ENCODE peak calls at places on chromosomes 4 and X, in six cellular contexts. One of them, this sample, is unnamed.

GRCh38 chr4:158873795-158874359 is 105.1 kb downstream of the FNIP2 start:
- DNase-seq in MM.1S: no peak
- DNase-seq in AG04450: peak
- DNase-seq in omental fat pad: no peak
- DNase-seq in stomach: no peak
- DNase-seq in H9: no peak
- DNase-seq in this sample: no peak

GRCh38 chr4:65651031-65651430 is 19.3 kb downstream of the EPHA5 start:
- DNase-seq in omental fat pad: no peak
- DNase-seq in stomach: no peak
- DNase-seq in MM.1S: no peak
- DNase-seq in H9: no peak
- DNase-seq in AG04450: no peak
- DNase-seq in this sample: no peak

GRCh38 chr4:8240211-8241041 is 29.1 kb upstream of the HTRA3 start:
- DNase-seq in omental fat pad: no peak
- DNase-seq in stomach: no peak
- DNase-seq in AG04450: no peak
- DNase-seq in MM.1S: no peak
- DNase-seq in H9: no peak
- DNase-seq in this sample: no peak

GRCh38 chr4:4610672-4611071 is 68.8 kb upstream of the STX18 start:
- DNase-seq in AG04450: no peak
- DNase-seq in omental fat pad: no peak
- DNase-seq in stomach: no peak
- DNase-seq in MM.1S: no peak
- DNase-seq in H9: no peak
- DNase-seq in this sample: no peak

GRCh38 chr4:13881880-13882279 is 254.4 kb upstream of the BOD1L1 start:
- DNase-seq in AG04450: no peak
- DNase-seq in H9: no peak
- DNase-seq in MM.1S: no peak
- DNase-seq in stomach: no peak
- DNase-seq in omental fat pad: no peak
- DNase-seq in this sample: no peak

GRCh38 chr4:29079260-29079659 is 1640.9 kb upstream of the PCDH7 start:
- DNase-seq in MM.1S: no peak
- DNase-seq in stomach: no peak
- DNase-seq in omental fat pad: no peak
- DNase-seq in H9: no peak
- DNase-seq in AG04450: no peak
- DNase-seq in this sample: no peak

GRCh38 chr4:1793940-1794808 is 1.1 kb downstream of the FGFR3 start:
- DNase-seq in stomach: no peak
- DNase-seq in omental fat pad: no peak
- DNase-seq in AG04450: no peak
- DNase-seq in H9: no peak
- DNase-seq in MM.1S: no peak
- DNase-seq in this sample: no peak

GRCh38 chr4:77092832-77093800 is 17.3 kb upstream of the CCNI start:
- DNase-seq in omental fat pad: no peak
- DNase-seq in H9: no peak
- DNase-seq in MM.1S: peak
- DNase-seq in stomach: no peak
- DNase-seq in AG04450: no peak
- DNase-seq in this sample: no peak

GRCh38 chrX:74521961-74522833 is 92.2 kb downstream of the RLIM start:
- DNase-seq in H9: no peak
- DNase-seq in AG04450: no peak
- DNase-seq in MM.1S: no peak
- DNase-seq in stomach: no peak
- DNase-seq in omental fat pad: no peak
- DNase-seq in this sample: no peak

GRCh38 chr4:4418676-4419370 is 31.9 kb downstream of the NSG1 start:
- DNase-seq in omental fat pad: no peak
- DNase-seq in stomach: peak
- DNase-seq in MM.1S: no peak
- DNase-seq in AG04450: no peak
- DNase-seq in H9: peak
- DNase-seq in this sample: no peak

GRCh38 chr4:71293705-71294104 is 45.1 kb upstream of the SLC4A4 start:
- DNase-seq in stomach: no peak
- DNase-seq in MM.1S: no peak
- DNase-seq in omental fat pad: no peak
- DNase-seq in H9: no peak
- DNase-seq in AG04450: peak
- DNase-seq in this sample: no peak

GRCh38 chr4:73181231-73181630 is 77.4 kb downstream of the ANKRD17 start:
- DNase-seq in MM.1S: no peak
- DNase-seq in omental fat pad: no peak
- DNase-seq in H9: no peak
- DNase-seq in stomach: no peak
- DNase-seq in AG04450: no peak
- DNase-seq in this sample: no peak

GRCh38 chrX:154715825-154716224 is 35.1 kb downstream of the GAB3 start:
- DNase-seq in omental fat pad: no peak
- DNase-seq in H9: peak
- DNase-seq in stomach: no peak
- DNase-seq in MM.1S: no peak
- DNase-seq in AG04450: no peak
- DNase-seq in this sample: no peak

GRCh38 chr4:129358571-129358970 is 262.6 kb downstream of the C4orf33 start:
- DNase-seq in AG04450: no peak
- DNase-seq in stomach: no peak
- DNase-seq in MM.1S: peak
- DNase-seq in H9: no peak
- DNase-seq in omental fat pad: no peak
- DNase-seq in this sample: no peak

GRCh38 chrX:133794151-133794550 is 191.2 kb downstream of the GPC3 start:
- DNase-seq in H9: no peak
- DNase-seq in MM.1S: no peak
- DNase-seq in omental fat pad: no peak
- DNase-seq in AG04450: no peak
- DNase-seq in stomach: no peak
- DNase-seq in this sample: no peak

GRCh38 chr4:48943387-48943786 is 36.8 kb upstream of the OCIAD2 start:
- DNase-seq in MM.1S: no peak
- DNase-seq in omental fat pad: no peak
- DNase-seq in H9: peak
- DNase-seq in AG04450: no peak
- DNase-seq in stomach: no peak
- DNase-seq in this sample: no peak
- TF ChIP-seq CTCF in MM.1S: no peak
- TF ChIP-seq CTCF in omental fat pad: no peak
- TF ChIP-seq CTCF in H9: peak
- TF ChIP-seq CTCF in AG04450: peak
- TF ChIP-seq CTCF in stomach: no peak
- TF ChIP-seq CTCF in this sample: peak

GRCh38 chr4:111770514-111770913 is 374.7 kb upstream of the FAM241A start:
- DNase-seq in omental fat pad: no peak
- DNase-seq in H9: no peak
- DNase-seq in AG04450: no peak
- DNase-seq in stomach: no peak
- DNase-seq in MM.1S: no peak
- DNase-seq in this sample: no peak
- TF ChIP-seq CTCF in omental fat pad: no peak
- TF ChIP-seq CTCF in H9: no peak
- TF ChIP-seq CTCF in AG04450: no peak
- TF ChIP-seq CTCF in stomach: no peak
- TF ChIP-seq CTCF in MM.1S: no peak
- TF ChIP-seq CTCF in this sample: no peak

GRCh38 chrX:129361566-129361965 is 161.7 kb downstream of the SMARCA1 start:
- DNase-seq in MM.1S: no peak
- DNase-seq in AG04450: no peak
- DNase-seq in stomach: no peak
- DNase-seq in H9: no peak
- DNase-seq in omental fat pad: no peak
- DNase-seq in this sample: no peak

GRCh38 chrX:129359269-129359668 is 164.0 kb downstream of the SMARCA1 start:
- DNase-seq in omental fat pad: no peak
- DNase-seq in MM.1S: peak
- DNase-seq in stomach: no peak
- DNase-seq in AG04450: no peak
- DNase-seq in H9: no peak
- DNase-seq in this sample: no peak

DNA sequence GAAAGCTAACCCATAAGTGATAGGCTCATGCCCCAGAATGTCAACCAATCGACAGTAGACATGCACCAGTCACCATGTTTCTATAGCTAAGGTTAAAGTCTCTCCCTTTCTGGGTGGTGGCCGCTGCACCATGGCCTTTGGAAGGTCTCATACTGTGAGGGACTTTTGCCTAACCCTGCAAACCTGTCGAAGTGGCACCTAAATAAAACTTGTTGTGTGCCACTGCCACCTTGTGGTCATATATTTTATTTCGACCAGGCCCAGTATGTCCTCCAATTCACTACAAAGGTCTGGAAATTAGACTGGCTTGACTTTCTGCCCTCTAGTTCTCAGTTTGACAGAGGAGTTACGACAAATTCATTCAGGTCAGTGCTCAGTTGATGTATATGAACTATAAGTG is 163.1 kb downstream of the SMARCA1 start:
- DNase-seq in omental fat pad: no peak
- DNase-seq in AG04450: no peak
- DNase-seq in stomach: peak
- DNase-seq in MM.1S: peak
- DNase-seq in H9: peak
- DNase-seq in this sample: peak
- TF ChIP-seq CTCF in omental fat pad: no peak
- TF ChIP-seq CTCF in AG04450: peak
- TF ChIP-seq CTCF in stomach: no peak
- TF ChIP-seq CTCF in MM.1S: peak
- TF ChIP-seq CTCF in H9: peak
- TF ChIP-seq CTCF in this sample: peak

DNA sequence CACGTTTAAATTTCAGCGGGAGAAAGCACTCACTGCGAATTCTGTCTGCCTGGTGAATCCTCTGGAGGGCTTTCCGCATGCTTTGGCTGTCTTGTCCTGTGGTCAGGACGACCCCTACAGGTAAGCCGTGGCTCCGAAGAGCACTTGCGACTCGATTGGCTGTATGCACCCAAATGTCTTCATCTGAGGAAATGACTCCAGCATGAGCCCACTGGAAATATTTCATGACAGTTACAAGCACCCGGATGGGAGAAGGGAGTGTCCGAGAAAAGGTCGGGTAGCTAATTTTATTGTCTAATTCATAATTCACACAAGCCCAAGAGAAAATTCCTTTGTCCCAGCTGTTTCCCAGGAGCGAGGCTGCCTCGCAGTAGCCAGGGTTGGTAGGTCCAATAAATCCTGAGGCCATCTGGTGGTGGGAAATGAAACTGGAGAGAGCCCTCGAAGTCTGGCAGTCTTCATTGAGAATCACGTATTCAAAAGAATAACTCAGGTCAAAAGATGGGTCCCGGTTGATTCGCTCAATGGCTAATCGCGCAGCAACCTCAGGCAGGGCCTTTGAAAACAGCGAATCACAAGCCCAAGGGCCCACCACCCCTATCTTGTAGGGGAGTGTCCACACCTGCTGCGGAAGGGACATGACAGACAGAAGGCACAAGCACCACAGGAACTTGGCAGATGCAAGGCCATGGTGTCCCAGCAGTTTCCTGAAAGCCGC is 6.6 kb downstream of the GUCY2F start:
- DNase-seq in omental fat pad: no peak
- DNase-seq in MM.1S: no peak
- DNase-seq in H9: peak
- DNase-seq in AG04450: peak
- DNase-seq in stomach: peak
- DNase-seq in this sample: peak
- TF ChIP-seq CTCF in omental fat pad: no peak
- TF ChIP-seq CTCF in MM.1S: peak
- TF ChIP-seq CTCF in H9: peak
- TF ChIP-seq CTCF in AG04450: peak
- TF ChIP-seq CTCF in stomach: no peak
- TF ChIP-seq CTCF in this sample: peak

GRCh38 chrX:3939967-3940610 is 226.6 kb upstream of the PRKX start:
- DNase-seq in stomach: no peak
- DNase-seq in MM.1S: peak
- DNase-seq in omental fat pad: no peak
- DNase-seq in AG04450: no peak
- DNase-seq in H9: no peak
- DNase-seq in this sample: peak
- TF ChIP-seq CTCF in stomach: no peak
- TF ChIP-seq CTCF in MM.1S: peak
- TF ChIP-seq CTCF in omental fat pad: no peak
- TF ChIP-seq CTCF in AG04450: peak
- TF ChIP-seq CTCF in H9: peak
- TF ChIP-seq CTCF in this sample: peak